ENCODE peak calls at places on chromosomes 4 and X, in four cellular contexts. H, V, T and O are unnamed samples.
A peak's percentile ranks its signal among the peaks of the same experiment; 100 is the strongest.

GRCh38 chr4:189807031-189807430 is 133.6 kb upstream of the FRG1 start:
- DNase-seq in V (no peak), H (no peak), T (no peak), O (no peak)

GRCh38 chrX:134692990-134693389 is 34.7 kb upstream of the PLAC1 start:
- DNase-seq in T (no peak), H (peak; percentile 83), V (no peak), O (no peak)

GRCh38 chr4:25169446-25169845 is 9.2 kb upstream of the SEPSECS start:
- DNase-seq in T (no peak), V (no peak), H (no peak), O (no peak)

GRCh38 chr4:88143504-88143903 is 14.9 kb downstream of the ABCG2 start:
- DNase-seq in H (peak; percentile 92), T (no peak), V (no peak), O (peak; percentile 81)

GRCh38 chr4:71564775-71565174 is 219.1 kb downstream of the GC start:
- DNase-seq in V (no peak), T (no peak), H (no peak), O (no peak)

GRCh38 chr4:26753642-26754041 is 107.0 kb upstream of the STIM2 start:
- DNase-seq in H (no peak), V (no peak), T (no peak), O (peak; percentile 33)

GRCh38 chrX:10048695-10049094 is 81.5 kb downstream of the CLDN34 start:
- DNase-seq in H (no peak), T (no peak), V (no peak), O (no peak)

GRCh38 chr4:15961778-15962510 is 1.0 kb downstream of the FGFBP2 start:
- DNase-seq in T (no peak), V (peak; percentile 27), H (no peak), O (no peak)

GRCh38 chrX:134929813-134930212 is 61.0 kb upstream of the SMIM10 start:
- DNase-seq in T (no peak), V (no peak), H (no peak), O (no peak)

GRCh38 chrX:38891641-38892413 is 90.6 kb downstream of the MID1IP1 start:
- DNase-seq in H (peak; percentile 15), V (no peak), T (peak; percentile 43), O (no peak)

GRCh38 chrX:154046262-154046771 is 26.6 kb upstream of the IRAK1 start:
- DNase-seq in V (no peak), T (no peak), H (peak; percentile 62), O (no peak)

GRCh38 chr4:54487491-54487890 is 170.3 kb upstream of the KIT start:
- DNase-seq in H (peak; percentile 77), V (no peak), T (no peak), O (no peak)

GRCh38 chrX:152635941-152636340 is 1.8 kb upstream of the GABRQ start:
- DNase-seq in V (no peak), H (peak; percentile 69), T (no peak), O (peak; percentile 6)

GRCh38 chr4:164748375-164748774 is 5.6 kb upstream of the SMIM31 start:
- DNase-seq in H (peak; percentile 13), T (no peak), V (no peak), O (no peak)

GRCh38 chr4:70027011-70027410 is 1.2 kb upstream of the HTN3 start:
- DNase-seq in T (no peak), H (no peak), V (no peak), O (no peak)

GRCh38 chrX:109952985-109953905 is 49.7 kb upstream of the TMEM164 start:
- DNase-seq in H (no peak), T (no peak), V (no peak), O (no peak)

GRCh38 chr4:6622744-6623143 is 17.7 kb upstream of the MRFAP1 start:
- DNase-seq in T (no peak), H (no peak), V (no peak), O (no peak)

GRCh38 chr4:15744016-15744415 is 34.1 kb upstream of the CD38 start:
- DNase-seq in V (no peak), T (no peak), H (peak; percentile 5), O (no peak)

GRCh38 chrX:30513284-30513683 is 64.3 kb downstream of the TASL start:
- DNase-seq in H (peak; percentile 15), V (no peak), T (no peak), O (no peak)

GRCh38 chrX:105765691-105766090 is 56.6 kb upstream of the NRK start:
- DNase-seq in T (no peak), H (no peak), V (no peak), O (no peak)

GRCh38 chrX:133702230-133702629 is 283.2 kb downstream of the GPC3 start:
- DNase-seq in T (no peak), H (no peak), V (no peak), O (no peak)

GRCh38 chr4:675036-675804 is 878 bp downstream of the MYL5 start:
- DNase-seq in H (no peak), V (no peak), T (no peak), O (no peak)